ENCODE peak calls at places on chromosomes 5 and 9, in four cellular contexts. Y, O, B and I are unnamed samples. For H3K4me1, the result is how much of the 10 kb centered on the place peaks cover.

GRCh38 chr5:103120607-103121200 is 603 bp downstream of the PPIP5K2 start:
- DNase-seq in B (peak), Y (peak), O (peak), I (peak)

GRCh38 chr9:123048748-123049147 is 15.3 kb downstream of the GPR21 start:
- DNase-seq in O (no peak), B (no peak), Y (no peak), I (no peak)

GRCh38 chr5:89703799-89704198 is 705.8 kb downstream of the CETN3 start:
- DNase-seq in B (no peak), O (no peak), Y (no peak), I (no peak)

GRCh38 chr9:98575379-98576346 is 133.1 kb downstream of the GABBR2 start:
- DNase-seq in Y (no peak), B (peak), O (no peak), I (no peak)

GRCh38 chr9:90896231-90896630 is 94.6 kb downstream of the SYK start:
- DNase-seq in Y (no peak), O (no peak), B (no peak), I (no peak)

GRCh38 chr9:137085918-137086530 is 761 bp upstream of the MAN1B1 start:
- DNase-seq in B (peak), Y (peak), O (no peak), I (peak)

GRCh38 chr9:99031319-99031718 is 73.6 kb upstream of the TGFBR1 start:
- DNase-seq in B (no peak), O (no peak), Y (no peak), I (no peak)

GRCh38 chr5:137938358-137939138 is 49.3 kb downstream of the PKD2L2 start:
- DNase-seq in Y (no peak), O (no peak), B (no peak), I (no peak)

GRCh38 chr9:81410201-81410600 is 279.1 kb downstream of the TLE1 start:
- DNase-seq in Y (no peak), O (no peak), B (no peak), I (no peak)

GRCh38 chr9:3047912-3048311 is 204.0 kb upstream of the PUM3 start:
- DNase-seq in Y (no peak), B (no peak), O (no peak), I (no peak)

GRCh38 chr5:76850543-76851140 is 828 bp downstream of the S100Z start:
- DNase-seq in Y (no peak), O (no peak), B (no peak), I (no peak)

GRCh38 chr9:75372499-75373268 is 284.4 kb downstream of the OSTF1 start:
- DNase-seq in Y (no peak), B (no peak), O (no peak), I (no peak)

GRCh38 chr9:111691686-111692329 is 30.4 kb downstream of the GNG10 start:
- DNase-seq in Y (no peak), B (peak), O (peak), I (no peak)

GRCh38 chr9:89744255-89744648 is 139.4 kb downstream of the GADD45G start:
- DNase-seq in B (no peak), O (no peak), Y (no peak), I (no peak)

GRCh38 chr9:6902423-6902822 is 144.7 kb downstream of the KDM4C start:
- DNase-seq in O (no peak), B (no peak), Y (no peak), I (no peak)

GRCh38 chr9:136326061-136326776 is 1.1 kb upstream of the GPSM1 start:
- DNase-seq in B (no peak), Y (no peak), O (no peak), I (no peak)

GRCh38 chr5:138504799-138505198 is 38.2 kb downstream of the ETF1 start:
- DNase-seq in O (no peak), Y (no peak), B (no peak), I (no peak)

GRCh38 chr5:102794047-102794446 is 38.9 kb downstream of the PAM start:
- DNase-seq in B (no peak), O (no peak), Y (no peak), I (no peak)

GRCh38 chr5:128842241-128842640 is 123.0 kb upstream of the SLC27A6 start:
- DNase-seq in O (no peak), B (no peak), Y (no peak), I (no peak)

GRCh38 chr9:132857601-132858342 is 20.3 kb downstream of the AK8 start:
- DNase-seq in O (no peak), Y (no peak), B (no peak), I (no peak)

GRCh38 chr9:2596003-2596402 is 25.6 kb upstream of the VLDLR start:
- DNase-seq in Y (no peak), B (no peak), O (no peak), I (no peak)

GRCh38 chr5:168295574-168296201 is 4.2 kb downstream of the WWC1 start:
- DNase-seq in O (no peak), Y (peak), B (no peak), I (no peak)

GRCh38 chr9:107628444-107628843 is 138.9 kb upstream of the KLF4 start:
- DNase-seq in B (no peak), O (no peak), Y (no peak), I (no peak)

GRCh38 chr9:2726620-2727335 is 9.5 kb downstream of the KCNV2 start:
- DNase-seq in O (no peak), Y (no peak), B (no peak), I (no peak)

GRCh38 chr5:109942646-109943045 is 252.9 kb downstream of the MAN2A1 start:
- DNase-seq in B (no peak), Y (no peak), O (no peak), I (no peak)

GRCh38 chr9:94780516-94780950 is 54.0 kb downstream of the AOPEP start:
- DNase-seq in B (no peak), Y (no peak), O (no peak), I (no peak)

GRCh38 chr5:151319334-151319733 is 15.8 kb upstream of the SLC36A3 start:
- DNase-seq in B (peak), O (no peak), Y (no peak), I (no peak)

GRCh38 chr9:88322906-88323566 is 65.2 kb upstream of the SPIN1 start:
- DNase-seq in B (peak), Y (no peak), O (peak), I (peak)

GRCh38 chr5:148476302-148476701 is 92.5 kb downstream of the FBXO38 start:
- DNase-seq in O (no peak), B (no peak), Y (no peak), I (no peak)

GRCh38 chr9:278651-279050 is 64.0 kb downstream of the DOCK8 start:
- DNase-seq in Y (no peak), O (peak), B (no peak), I (peak)

GRCh38 chr9:133356391-133357091 is at the start of the genes SURF1 and SURF2:
- DNase-seq in O (peak), B (peak), Y (peak), I (peak)

GRCh38 chr5:74370168-74370567 is 270.4 kb downstream of the ENC1 start:
- DNase-seq in B (no peak), Y (no peak), O (no peak), I (no peak)

GRCh38 chr9:127652733-127653132 is 40.7 kb downstream of the STXBP1 start:
- DNase-seq in O (no peak), B (no peak), Y (no peak), I (no peak)
- H3K27ac ChIP-seq in O (no peak), B (no peak), Y (no peak), I (no peak)

GRCh38 chr9:21331676-21332402 is 3.4 kb downstream of the KLHL9 start:
- DNase-seq in O (no peak), Y (no peak), B (no peak), I (no peak)
- H3K4me1 ChIP-seq in O (half or more), Y (under half), B (under half), I (under half)

DNA sequence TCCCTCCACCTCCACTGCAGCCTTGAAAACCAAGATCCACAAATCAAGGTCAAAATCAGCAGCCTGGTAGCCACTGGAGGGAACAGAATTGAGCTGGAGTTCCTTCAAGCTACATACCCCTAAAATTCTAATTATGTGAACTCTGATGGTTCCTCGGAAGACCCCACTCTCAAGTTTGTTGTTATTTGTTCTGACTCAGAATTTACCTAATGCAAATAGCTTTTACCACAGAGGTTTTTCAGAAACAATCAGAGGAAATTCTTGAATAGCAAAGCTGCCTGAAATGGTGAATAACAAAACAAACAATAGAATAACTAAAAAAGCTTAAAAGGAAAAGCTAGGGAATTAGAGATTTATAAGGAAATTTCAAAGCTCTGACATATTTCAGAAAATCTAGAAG is 220.0 kb downstream of the CDH18 start:
- DNase-seq in O (no peak), Y (no peak), B (no peak), I (no peak)
- H3K27ac ChIP-seq in O (no peak), Y (no peak), B (no peak), I (no peak)

GRCh38 chr5:132444841-132445639 is 45.5 kb downstream of the IRF1 start:
- DNase-seq in O (no peak), B (no peak), Y (no peak), I (no peak)
- H3K4me1 ChIP-seq in O (half or more), B (under half), Y (under half), I (under half)

GRCh38 chr9:129998491-129999122 is 44.4 kb downstream of the FNBP1 start:
- DNase-seq in O (no peak), Y (no peak), B (peak), I (no peak)

GRCh38 chr9:129995409-129996160 is 47.4 kb downstream of the FNBP1 start:
- DNase-seq in Y (no peak), B (peak), O (no peak), I (no peak)

GRCh38 chr9:129996161-129996849 is 46.7 kb downstream of the FNBP1 start:
- DNase-seq in Y (no peak), O (no peak), B (no peak), I (no peak)

GRCh38 chr9:129999123-129999510 is 43.9 kb downstream of the FNBP1 start:
- DNase-seq in Y (no peak), B (no peak), O (no peak), I (no peak)

GRCh38 chr9:129994947-129995346 is 48.0 kb downstream of the FNBP1 start:
- DNase-seq in O (no peak), Y (no peak), B (no peak), I (no peak)
- H3K27ac ChIP-seq in O (peak), Y (no peak), B (peak), I (no peak)